ENCODE peak calls at places on chromosome 11, in four cellular contexts. N, R, E and P are unnamed samples.

GRCh38 chr11:124934862-124935547 is 842 bp downstream of the HEPACAM start:
- DNase-seq in R (peak), E (peak), N (no peak), P (no peak)

GRCh38 chr11:28461338-28461737 is 353.1 kb downstream of the METTL15 start:
- DNase-seq in R (no peak), N (no peak), E (peak), P (no peak)

GRCh38 chr11:15038963-15039362 is 34.4 kb upstream of the CALCB start:
- DNase-seq in N (no peak), E (peak), R (peak), P (no peak)

GRCh38 chr11:85977751-85978160 is 91.1 kb downstream of the PICALM start:
- DNase-seq in R (no peak), E (no peak), N (no peak), P (no peak)

GRCh38 chr11:92131289-92131890 is 93.2 kb upstream of the FAT3 start:
- DNase-seq in N (no peak), R (no peak), E (peak), P (no peak)

GRCh38 chr11:102807921-102808320 is 10.0 kb upstream of the MMP1 start:
- DNase-seq in N (no peak), E (no peak), R (peak), P (peak)

GRCh38 chr11:119103793-119104192 is 2.1 kb upstream of the DPAGT1 start:
- DNase-seq in E (no peak), N (no peak), R (no peak), P (no peak)

GRCh38 chr11:699116-699508 is 3.5 kb downstream of the TMEM80 start:
- DNase-seq in R (no peak), N (no peak), E (no peak), P (no peak)

GRCh38 chr11:110337570-110338193 is 41.3 kb upstream of the RDX start:
- DNase-seq in R (peak), E (peak), N (no peak), P (no peak)

GRCh38 chr11:71329731-71330130 is 77.4 kb upstream of the SHANK2 start:
- DNase-seq in R (no peak), N (peak), E (no peak), P (no peak)

GRCh38 chr11:37712246-37712645 is 1114.2 kb upstream of the RAG2 start:
- DNase-seq in R (peak), N (no peak), E (peak), P (peak)

GRCh38 chr11:80084614-80085013 is 643.8 kb upstream of the TENM4 start:
- DNase-seq in R (no peak), N (no peak), E (no peak), P (no peak)

GRCh38 chr11:35944503-35945136 is 758 bp downstream of the LDLRAD3 start:
- DNase-seq in R (peak), E (peak), N (no peak), P (no peak)

GRCh38 chr11:118672865-118673264 is 6.6 kb downstream of the TREH start:
- DNase-seq in E (peak), N (peak), R (peak), P (no peak)

GRCh38 chr11:11843233-11843632 is 1.5 kb downstream of the USP47 start:
- DNase-seq in R (no peak), E (peak), N (no peak), P (no peak)

GRCh38 chr11:13434247-13435205 is 28.5 kb downstream of the BTBD10 start:
- DNase-seq in R (peak), E (no peak), N (no peak), P (no peak)

GRCh38 chr11:60349990-60350389 is 22.9 kb downstream of the MS4A6E start:
- DNase-seq in R (no peak), N (no peak), E (no peak), P (no peak)

GRCh38 chr11:45654242-45654641 is 11.2 kb downstream of the CHST1 start:
- DNase-seq in R (no peak), N (peak), E (no peak), P (no peak)

GRCh38 chr11:112392860-112393259 is 132.2 kb upstream of the PLET1 start:
- DNase-seq in R (no peak), E (no peak), N (no peak), P (no peak)

GRCh38 chr11:66327171-66328035 is 8.8 kb downstream of the RIN1 start:
- DNase-seq in R (no peak), N (no peak), E (peak), P (no peak)

GRCh38 chr11:91820709-91821108 is 403.9 kb upstream of the FAT3 start:
- DNase-seq in R (no peak), E (no peak), N (no peak), P (no peak)

GRCh38 chr11:105862736-105863367 is 159.2 kb downstream of the MSANTD4 start:
- DNase-seq in N (no peak), R (peak), E (peak), P (peak)

GRCh38 chr11:69644071-69644961 is 3.4 kb downstream of the CCND1 start:
- DNase-seq in E (peak), N (peak), R (no peak), P (no peak)

GRCh38 chr11:118885319-118885718 is 1.6 kb downstream of the CXCR5 start:
- DNase-seq in E (no peak), N (no peak), R (no peak), P (no peak)

GRCh38 chr11:872799-873198 is 30.1 kb downstream of the TSPAN4 start:
- DNase-seq in R (no peak), E (no peak), N (no peak), P (no peak)

GRCh38 chr11:62543680-62544444 is 2.7 kb downstream of the AHNAK start:
- DNase-seq in R (no peak), E (no peak), N (no peak), P (no peak)

GRCh38 chr11:2091112-2091746 is 48.0 kb downstream of the IGF2 start:
- DNase-seq in N (no peak), E (no peak), R (no peak), P (no peak)

GRCh38 chr11:15101072-15101701 is 13.5 kb upstream of the INSC start:
- DNase-seq in N (no peak), E (peak), R (peak), P (peak)

GRCh38 chr11:69698362-69698761 is 5.5 kb downstream of the FGF19 start:
- DNase-seq in R (no peak), E (no peak), N (no peak), P (no peak)

GRCh38 chr11:70314730-70315129 is 44.2 kb downstream of the PPFIA1 start:
- DNase-seq in E (no peak), R (no peak), N (no peak), P (no peak)

GRCh38 chr11:73072935-73073481 is 69.1 kb downstream of the FCHSD2 start:
- DNase-seq in E (peak), R (no peak), N (no peak), P (peak)

GRCh38 chr11:18307461-18308139 is 14.3 kb downstream of the HPS5 start:
- DNase-seq in E (no peak), R (no peak), N (no peak), P (no peak)

GRCh38 chr11:64031001-64031400 is 4.7 kb upstream of the FLRT1 start:
- DNase-seq in E (no peak), R (no peak), N (no peak), P (no peak)

GRCh38 chr11:41522899-41523672 is 63.6 kb upstream of the LRRC4C start:
- DNase-seq in R (peak), N (no peak), E (no peak), P (no peak)

GRCh38 chr11:59200421-59200746 is 12.3 kb downstream of the MPEG1 start:
- DNase-seq in E (no peak), N (no peak), R (no peak), P (no peak)

GRCh38 chr11:117750916-117751773 is 45.9 kb downstream of the DSCAML1 start:
- DNase-seq in R (no peak), E (no peak), N (no peak), P (no peak)

GRCh38 chr11:43830928-43831440 is 49.6 kb upstream of the ALKBH3 start:
- DNase-seq in N (no peak), R (no peak), E (peak), P (no peak)
- H3K4me3 ChIP-seq in N (no peak), R (no peak), E (peak), P (no peak)

GRCh38 chr11:44226472-44226871 is 83.5 kb downstream of the ALX4 start:
- DNase-seq in R (no peak), E (no peak), N (no peak), P (no peak)
- H3K4me3 ChIP-seq in R (no peak), E (no peak), N (no peak), P (no peak)

GRCh38 chr11:93737904-93738612 is 3.2 kb downstream of the TAF1D start:
- DNase-seq in N (no peak), E (no peak), R (no peak), P (no peak)
- H3K4me3 ChIP-seq in N (peak), E (peak), R (peak), P (no peak)

GRCh38 chr11:75388386-75389275 is 10.7 kb upstream of the RPS3 start:
- DNase-seq in R (peak), N (no peak), E (peak), P (peak)
- H3K4me3 ChIP-seq in R (no peak), N (no peak), E (no peak), P (no peak)

GRCh38 chr11:77138106-77138649 is 10.1 kb downstream of the MYO7A start:
- DNase-seq in R (peak), N (no peak), E (no peak), P (no peak)
- H3K4me3 ChIP-seq in R (peak), N (no peak), E (no peak), P (no peak)

DNA sequence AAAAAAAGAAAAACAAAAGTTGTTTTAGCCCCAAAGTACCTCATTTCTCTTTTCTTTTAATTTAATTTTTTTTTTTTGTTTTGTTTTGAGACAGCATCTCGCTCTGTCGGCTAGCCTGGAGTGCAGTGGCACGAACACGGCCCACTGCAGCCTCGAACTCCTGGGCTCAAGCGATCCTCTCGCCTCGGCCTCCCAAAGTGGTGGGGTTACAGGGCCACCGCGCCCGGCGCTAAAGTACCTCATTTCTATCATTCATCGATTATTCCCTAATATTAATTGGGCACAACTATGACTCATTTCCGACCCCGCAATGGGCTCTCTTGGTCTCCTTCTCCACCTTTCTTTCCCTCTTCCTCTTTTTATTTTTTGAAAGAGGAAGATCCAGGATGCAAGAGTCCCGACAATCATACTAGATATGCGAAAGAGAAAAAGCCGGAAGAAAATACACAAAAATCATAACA is 521 bp upstream of the AIP start:
- DNase-seq in R (no peak), E (no peak), N (no peak), P (no peak)
- H3K4me3 ChIP-seq in R (peak), E (peak), N (peak), P (peak)

DNA sequence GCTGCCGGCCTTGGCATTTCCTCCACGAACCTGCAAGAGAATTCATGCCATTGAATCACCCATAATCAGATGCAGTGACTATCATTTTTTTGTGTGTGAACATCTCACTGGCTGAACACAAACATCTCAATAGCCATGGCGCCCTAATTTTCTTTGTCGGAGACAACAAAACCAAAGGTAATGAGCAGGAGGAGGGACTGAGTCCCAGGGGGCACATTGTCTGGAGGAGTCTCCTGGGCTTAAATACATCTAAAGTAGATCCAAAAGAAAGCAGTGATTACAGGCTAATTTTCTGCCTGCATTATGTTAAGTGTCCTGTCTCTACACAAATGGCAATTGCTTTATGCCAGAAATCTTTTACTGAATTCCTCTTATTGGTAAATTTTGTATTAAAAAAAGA is 113.5 kb downstream of the NTM start:
- DNase-seq in R (no peak), E (no peak), N (no peak), P (no peak)
- H3K4me3 ChIP-seq in R (no peak), E (no peak), N (no peak), P (no peak)